ENCODE peak calls at places on chromosomes 4 and X, in four cellular contexts. V, S, P and E are unnamed samples.

GRCh38 chr4:29277381-29277780 is 1442.8 kb upstream of the PCDH7 start:
- DNase-seq in V (no peak), S (no peak), P (no peak), E (no peak)

GRCh38 chr4:27524224-27524623 is 663.6 kb downstream of the STIM2 start:
- DNase-seq in V (no peak), S (no peak), P (no peak), E (no peak)

GRCh38 chr4:113899260-113900177 is 79.9 kb downstream of the ARSJ start:
- DNase-seq in V (no peak), S (no peak), P (no peak), E (no peak)

GRCh38 chrX:43581888-43582539 is 74.1 kb upstream of the MAOA start:
- DNase-seq in V (no peak), S (no peak), P (no peak), E (no peak)

GRCh38 chr4:4402966-4403365 is 16.1 kb downstream of the NSG1 start:
- DNase-seq in V (no peak), S (no peak), P (no peak), E (no peak)

GRCh38 chrX:67780694-67781109 is 236.9 kb downstream of the AR start:
- DNase-seq in V (no peak), S (no peak), P (no peak), E (no peak)

GRCh38 chr4:144872508-144873293 is 225.3 kb downstream of the ANAPC10 start:
- DNase-seq in V (no peak), S (no peak), P (no peak), E (no peak)

GRCh38 chrX:132692066-132692465 is 203.2 kb upstream of the MBNL3 start:
- DNase-seq in V (peak), S (no peak), P (no peak), E (no peak)

GRCh38 chr4:101037249-101037648 is 310.1 kb downstream of the PPP3CA start:
- DNase-seq in V (peak), S (no peak), P (no peak), E (no peak)

GRCh38 chr4:166658585-166658984 is 575.7 kb downstream of the SPOCK3 start:
- DNase-seq in V (no peak), S (no peak), P (no peak), E (no peak)

GRCh38 chrX:129553619-129554288 is 13.7 kb downstream of the OCRL start:
- DNase-seq in V (no peak), S (no peak), P (no peak), E (no peak)

GRCh38 chr4:15149842-15150592 is 147.7 kb downstream of the CPEB2 start:
- DNase-seq in V (peak), S (peak), P (peak), E (peak)

GRCh38 chr4:92359481-92359880 is 55.7 kb downstream of the GRID2 start:
- DNase-seq in V (no peak), S (no peak), P (no peak), E (no peak)

GRCh38 chr4:185018834-185019450 is 652 bp downstream of the HELT start:
- DNase-seq in V (no peak), S (no peak), P (no peak), E (peak)

GRCh38 chrX:13101439-13102139 is 57.2 kb upstream of the FAM9C start:
- DNase-seq in V (no peak), S (peak), P (peak), E (no peak)

GRCh38 chr4:47383829-47384427 is 79.6 kb downstream of the COMMD8 start:
- DNase-seq in V (peak), S (peak), P (peak), E (no peak)

GRCh38 chrX:78104447-78105176 is 564 bp downstream of the PGK1 start:
- DNase-seq in V (peak), S (peak), P (peak), E (no peak)

GRCh38 chrX:106707771-106708454 is 18.6 kb upstream of the RNF128 start:
- DNase-seq in V (no peak), S (peak), P (no peak), E (no peak)

GRCh38 chr4:7557447-7557846 is 122.7 kb upstream of the PSAPL1 start:
- DNase-seq in V (peak), S (peak), P (no peak), E (no peak)

GRCh38 chrX:122238801-122239200 is 945.3 kb upstream of the GRIA3 start:
- DNase-seq in V (no peak), S (no peak), P (no peak), E (no peak)

GRCh38 chrX:22171287-22172060 is 101.2 kb upstream of the CBLL2 start:
- DNase-seq in V (no peak), S (no peak), P (no peak), E (no peak)

GRCh38 chr4:157096439-157096838 is 20.5 kb downstream of the GLRB start:
- DNase-seq in V (no peak), S (no peak), P (no peak), E (no peak)

GRCh38 chr4:183175631-183176232 is 76.7 kb downstream of the WWC2 start:
- DNase-seq in V (peak), S (no peak), P (no peak), E (no peak)

GRCh38 chrX:108736509-108737479 is at the start of gene IRS4:
- DNase-seq in V (peak), S (no peak), P (no peak), E (peak)

GRCh38 chr4:101334963-101335572 is 12.3 kb downstream of the PPP3CA start:
- DNase-seq in V (no peak), S (no peak), P (no peak), E (no peak)

GRCh38 chrX:86133761-86134160 is 14.5 kb upstream of the DACH2 start:
- DNase-seq in V (no peak), S (no peak), P (no peak), E (no peak)

GRCh38 chr4:153394945-153395344 is 50.5 kb downstream of the MND1 start:
- DNase-seq in V (no peak), S (no peak), P (no peak), E (no peak)

GRCh38 chr4:179624768-179625181 is 2182.5 kb upstream of the AGA start:
- DNase-seq in V (no peak), S (no peak), P (no peak), E (no peak)

GRCh38 chr4:155604718-155605601 is 61.7 kb upstream of the GUCY1A1 start:
- DNase-seq in V (no peak), S (no peak), P (no peak), E (no peak)

GRCh38 chr4:16120720-16121119 is 36.9 kb upstream of the PROM1 start:
- DNase-seq in V (no peak), S (no peak), P (no peak), E (no peak)

GRCh38 chrX:123860506-123860840 is 620 bp downstream of the XIAP start:
- DNase-seq in V (peak), S (peak), P (no peak), E (no peak)

GRCh38 chr4:175435437-175435836 is 376.6 kb downstream of the GPM6A start:
- DNase-seq in V (no peak), S (no peak), P (no peak), E (no peak)

GRCh38 chr4:110615366-110616161 is 7.3 kb downstream of the PITX2 start:
- DNase-seq in V (no peak), S (no peak), P (no peak), E (peak)

GRCh38 chr4:57989430-57989829 is 879.2 kb upstream of the IGFBP7 start:
- DNase-seq in V (no peak), S (no peak), P (no peak), E (no peak)

GRCh38 chr4:13933163-13933562 is 305.6 kb upstream of the BOD1L1 start:
- DNase-seq in V (no peak), S (no peak), P (no peak), E (no peak)
- TF ChIP-seq RNF2 in V (no peak), S (no peak), P (no peak), E (no peak)

DNA sequence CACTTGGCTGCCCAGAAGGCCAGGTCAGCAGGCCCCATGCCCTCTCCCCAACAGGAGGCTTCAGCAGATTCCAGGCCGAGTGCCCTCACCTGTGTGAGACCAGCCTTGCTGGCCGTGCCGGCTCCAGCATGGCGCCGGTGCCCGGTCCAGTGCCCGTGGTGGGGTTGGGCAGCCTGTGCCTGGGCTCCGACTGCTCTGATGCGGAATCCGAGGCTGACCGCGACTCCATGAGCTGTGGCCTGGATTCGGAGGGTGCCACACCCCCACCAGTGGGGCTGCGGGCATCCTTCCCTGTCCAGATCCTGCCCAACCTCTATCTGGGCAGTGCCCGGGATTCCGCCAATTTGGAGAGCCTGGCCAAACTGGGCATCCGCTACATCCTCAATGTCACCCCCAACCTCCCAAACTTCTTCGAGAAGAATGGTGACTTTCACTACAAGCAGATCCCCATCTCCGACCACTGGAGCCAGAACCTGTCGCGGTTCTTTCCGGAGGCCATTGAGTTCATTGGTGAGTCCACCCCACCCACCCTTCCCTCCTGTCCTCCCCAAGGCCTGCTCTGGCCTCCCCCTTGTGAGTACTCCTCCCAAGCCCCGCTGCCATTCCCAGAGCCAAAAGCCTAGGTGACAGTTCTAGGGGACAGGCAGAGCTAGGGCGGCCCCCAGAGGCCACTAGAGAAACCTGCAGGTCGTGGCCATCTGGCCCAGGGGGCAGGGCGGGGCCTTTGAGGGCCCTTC is 2.3 kb downstream of the DUSP9 start:
- DNase-seq in V (peak), S (peak), P (peak), E (peak)
- TF ChIP-seq RNF2 in V (no peak), S (no peak), P (no peak), E (no peak)

GRCh38 chr4:98283219-98284199 is 22.3 kb downstream of the RAP1GDS1 start:
- DNase-seq in V (peak), S (no peak), P (no peak), E (no peak)
- TF ChIP-seq RNF2 in V (no peak), S (no peak), P (no peak), E (no peak)

GRCh38 chrX:10828640-10829039 is 208.3 kb upstream of the MID1 start:
- DNase-seq in V (no peak), S (no peak), P (no peak), E (no peak)
- TF ChIP-seq RNF2 in V (no peak), S (no peak), P (no peak), E (no peak)

GRCh38 chrX:20217279-20217678 is 49.4 kb downstream of the RPS6KA3 start:
- DNase-seq in V (no peak), S (peak), P (no peak), E (no peak)
- TF ChIP-seq RNF2 in V (no peak), S (no peak), P (no peak), E (no peak)

DNA sequence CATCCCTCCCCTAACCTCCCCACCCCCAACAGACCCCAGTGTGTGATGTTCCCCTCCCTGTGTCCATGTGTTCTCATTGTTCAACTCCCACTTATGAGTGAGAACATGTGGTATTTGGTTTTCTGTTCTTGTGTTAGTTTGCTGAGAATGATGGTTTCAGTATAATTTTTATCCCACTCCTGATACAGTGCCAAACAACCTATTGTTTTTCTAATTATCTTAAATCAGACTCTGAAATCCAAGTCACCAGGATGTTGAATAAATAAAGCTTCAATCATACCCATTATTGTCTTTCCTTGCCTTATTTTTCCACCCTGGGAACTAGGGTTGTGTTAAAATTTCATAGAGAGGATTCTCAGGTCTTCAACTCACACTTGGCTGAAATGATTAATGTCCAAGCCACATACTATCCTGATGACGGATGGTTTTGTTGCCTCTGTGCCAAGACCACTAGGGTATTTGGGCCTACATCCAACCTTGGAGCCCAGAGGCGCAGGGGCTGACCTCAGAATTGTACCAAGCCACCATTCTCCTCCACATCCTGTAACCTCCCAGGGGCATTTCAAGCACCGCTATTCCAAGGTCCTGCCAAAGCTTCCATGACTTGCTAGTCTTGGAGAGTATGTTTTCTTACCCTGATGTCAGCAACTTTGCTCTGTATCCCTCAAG is 332.4 kb downstream of the ARHGAP24 start:
- DNase-seq in V (no peak), S (no peak), P (no peak), E (no peak)
- TF ChIP-seq RNF2 in V (no peak), S (no peak), P (no peak), E (no peak)

GRCh38 chr4:65671402-65671801 is 1.1 kb upstream of the EPHA5 start:
- DNase-seq in V (peak), S (no peak), P (no peak), E (no peak)

GRCh38 chr4:65669981-65670330 is 333 bp downstream of the EPHA5 start:
- DNase-seq in V (no peak), S (no peak), P (no peak), E (no peak)

GRCh38 chr4:65668201-65669007 is 1.9 kb downstream of the EPHA5 start:
- DNase-seq in V (no peak), S (no peak), P (no peak), E (peak)

GRCh38 chr4:65670331-65671031 is at the start of gene EPHA5:
- DNase-seq in V (peak), S (no peak), P (no peak), E (peak)

GRCh38 chr4:65669008-65669971 is 999 bp downstream of the EPHA5 start:
- DNase-seq in V (no peak), S (no peak), P (no peak), E (no peak)
- TF ChIP-seq RNF2 in V (no peak), S (no peak), P (no peak), E (no peak)